ENCODE peak calls at places on chromosome 7, in four cellular contexts. B is prostate gland, L is right lobe of liver, V is Peyer's patch. Y is an unnamed sample.

GRCh38 chr7:4247106-4247876 is 434.8 kb upstream of the FOXK1 start:
- DNase-seq in B (no peak), L (no peak), V (no peak), Y (no peak)

GRCh38 chr7:86089455-86089854 is 554.3 kb upstream of the GRM3 start:
- DNase-seq in B (no peak), L (no peak), V (no peak), Y (no peak)

GRCh38 chr7:157089100-157089510 is 49.6 kb upstream of the UBE3C start:
- DNase-seq in B (no peak), L (no peak), V (no peak), Y (no peak)

GRCh38 chr7:5755704-5756131 is 25.7 kb downstream of the RNF216 start:
- DNase-seq in B (no peak), L (no peak), V (no peak), Y (no peak)

GRCh38 chr7:72265071-72265470 is 147.1 kb downstream of the CALN1 start:
- DNase-seq in B (no peak), L (no peak), V (no peak), Y (no peak)

GRCh38 chr7:5636914-5637313 is 144.5 kb downstream of the RNF216 start:
- DNase-seq in B (no peak), L (no peak), V (no peak), Y (no peak)

GRCh38 chr7:114085592-114086490 is 167.0 kb upstream of the PPP1R3A start:
- DNase-seq in B (peak; percentile 79), L (peak; percentile 87), V (peak; percentile 91), Y (peak; percentile 63)

GRCh38 chr7:13880789-13881188 is 108.7 kb downstream of the ETV1 start:
- DNase-seq in B (no peak), L (no peak), V (no peak), Y (no peak)

GRCh38 chr7:75772081-75773077 is at the start of gene CCL26:
- DNase-seq in B (no peak), L (no peak), V (no peak), Y (peak; percentile 52)

GRCh38 chr7:55026867-55027490 is 8.2 kb downstream of the EGFR start:
- DNase-seq in B (no peak), L (no peak), V (no peak), Y (no peak)

GRCh38 chr7:30445770-30446169 is 32.8 kb downstream of the NOD1 start:
- DNase-seq in B (peak; percentile 39), L (peak; percentile 80), V (peak; percentile 68), Y (no peak)

GRCh38 chr7:29449569-29450260 is 113.9 kb upstream of the PRR15 start:
- DNase-seq in B (peak; percentile 8), L (no peak), V (no peak), Y (no peak)

GRCh38 chr7:124489925-124490324 is 275.7 kb downstream of the GPR37 start:
- DNase-seq in B (no peak), L (no peak), V (no peak), Y (no peak)

GRCh38 chr7:428896-429827 is 90.5 kb downstream of the PDGFA start:
- DNase-seq in B (no peak), L (no peak), V (no peak), Y (no peak)

GRCh38 chr7:111324228-111324627 is 233.3 kb downstream of the LRRN3 start:
- DNase-seq in B (no peak), L (no peak), V (no peak), Y (no peak)

GRCh38 chr7:156781972-156782371 is 111.0 kb downstream of the LMBR1 start:
- DNase-seq in B (no peak), L (no peak), V (no peak), Y (no peak)

GRCh38 chr7:158257001-158257400 is 330.6 kb downstream of the PTPRN2 start:
- DNase-seq in B (no peak), L (no peak), V (peak; percentile 10), Y (no peak)

GRCh38 chr7:157426463-157427301 is 89.9 kb downstream of the DNAJB6 start:
- DNase-seq in B (no peak), L (peak; percentile 7), V (no peak), Y (no peak)

GRCh38 chr7:114924066-114924712 is 2.3 kb downstream of the MDFIC start:
- DNase-seq in B (no peak), L (no peak), V (no peak), Y (no peak)

GRCh38 chr7:139108256-139109187 is 998 bp downstream of the ZC3HAV1 start:
- DNase-seq in B (peak; percentile 26), L (peak; percentile 67), V (peak; percentile 63), Y (no peak)

GRCh38 chr7:135160858-135161653 is 9.5 kb downstream of the CYREN start:
- DNase-seq in B (no peak), L (no peak), V (no peak), Y (no peak)

GRCh38 chr7:132546366-132547145 is 29.7 kb downstream of the PLXNA4 start:
- DNase-seq in B (no peak), L (no peak), V (no peak), Y (no peak)

GRCh38 chr7:143909863-143910262 is 7.9 kb upstream of the TCAF1 start:
- DNase-seq in B (no peak), L (no peak), V (no peak), Y (no peak)

GRCh38 chr7:130397056-130397455 is 16.8 kb downstream of the CPA1 start:
- DNase-seq in B (no peak), L (no peak), V (no peak), Y (no peak)

GRCh38 chr7:117069379-117069778 is 116.1 kb downstream of the ST7 start:
- DNase-seq in B (no peak), L (no peak), V (no peak), Y (no peak)

GRCh38 chr7:43650457-43651052 is 67.6 kb downstream of the STK17A start:
- DNase-seq in B (no peak), L (no peak), V (no peak), Y (no peak)

GRCh38 chr7:79823246-79823951 is 311.2 kb upstream of the GNAI1 start:
- DNase-seq in B (no peak), L (no peak), V (no peak), Y (no peak)

GRCh38 chr7:90251304-90251635 is 6.3 kb downstream of the CFAP69 start:
- DNase-seq in B (no peak), L (no peak), V (no peak), Y (no peak)

GRCh38 chr7:76393116-76394031 is 16.1 kb downstream of the SSC4D start:
- DNase-seq in B (peak; percentile 86), L (peak; percentile 95), V (peak; percentile 96), Y (peak; percentile 82)

GRCh38 chr7:113652501-113652900 is 266.3 kb downstream of the PPP1R3A start:
- DNase-seq in B (no peak), L (no peak), V (no peak), Y (no peak)

GRCh38 chr7:3922175-3922635 is 621.2 kb downstream of the SDK1 start:
- DNase-seq in B (peak; percentile 13), L (no peak), V (no peak), Y (no peak)

GRCh38 chr7:157634401-157635147 is 297.8 kb downstream of the DNAJB6 start:
- DNase-seq in B (no peak), L (no peak), V (no peak), Y (no peak)

GRCh38 chr7:73799282-73800141 is 29.4 kb upstream of the CLDN3 start:
- DNase-seq in B (no peak), L (no peak), V (peak; percentile 19), Y (no peak)

GRCh38 chr7:51062222-51062987 is 254.2 kb downstream of the COBL start:
- DNase-seq in B (no peak), L (no peak), V (no peak), Y (no peak)

GRCh38 chr7:51066405-51066882 is 250.2 kb downstream of the COBL start:
- DNase-seq in B (no peak), L (no peak), V (no peak), Y (no peak)

GRCh38 chr7:51067757-51068156 is 248.9 kb downstream of the COBL start:
- DNase-seq in B (peak; percentile 53), L (peak; percentile 40), V (no peak), Y (peak; percentile 56)

GRCh38 chr7:51065766-51066165 is 250.8 kb downstream of the COBL start:
- DNase-seq in B (no peak), L (no peak), V (no peak), Y (no peak)

DNA sequence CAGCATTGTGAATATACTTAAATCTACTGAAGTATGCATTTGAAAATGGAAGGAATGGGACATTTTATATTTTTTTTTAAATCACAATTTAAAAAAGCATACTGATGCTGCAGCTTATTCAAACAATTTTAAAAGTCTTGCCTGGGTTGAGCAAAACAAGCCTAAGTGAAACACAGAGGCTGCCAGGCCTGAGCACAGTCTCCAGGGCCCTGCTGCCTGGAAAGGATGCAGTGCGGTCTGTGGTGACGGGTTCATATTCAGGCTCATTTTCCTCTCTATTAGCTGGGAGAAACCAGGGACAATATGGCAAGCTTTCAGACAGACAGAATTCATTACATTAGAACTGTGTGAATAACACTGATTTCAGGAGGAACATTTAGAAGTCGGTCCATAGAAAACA is 251.9 kb downstream of the COBL start:
- DNase-seq in B (no peak), L (no peak), V (no peak), Y (no peak)
- H3K4me3 ChIP-seq in B (no peak overlapping the region), L (no peak overlapping the region), V (no peak overlapping the region), Y (no peak overlapping the region)

GRCh38 chr7:141872931-141873330 is 31.6 kb upstream of the PRSS37 start:
- DNase-seq in B (no peak), L (no peak), V (no peak), Y (no peak)

GRCh38 chr7:141877365-141877764 is 36.1 kb upstream of the PRSS37 start:
- DNase-seq in B (no peak), L (no peak), V (no peak), Y (no peak)

GRCh38 chr7:141875453-141875852 is 34.2 kb upstream of the PRSS37 start:
- DNase-seq in B (no peak), L (no peak), V (no peak), Y (no peak)

GRCh38 chr7:141876371-141876770 is 35.1 kb upstream of the PRSS37 start:
- DNase-seq in B (no peak), L (no peak), V (no peak), Y (no peak)

GRCh38 chr7:141874787-141875186 is 33.5 kb upstream of the PRSS37 start:
- DNase-seq in B (no peak), L (no peak), V (no peak), Y (no peak)
- TF ChIP-seq POLR2A in B (no peak), L (no peak), V (no peak), Y (no peak)

GRCh38 chr7:47537716-47538640 is 43.9 kb downstream of the TNS3 start:
- DNase-seq in B (no peak), L (no peak), V (peak; percentile 54), Y (no peak)
- H3K4me3 ChIP-seq in B (peak overlapping the region; percentile 37), L (peak overlapping the region; percentile 43), V (peak overlapping the region; percentile 61), Y (peak overlapping the region; percentile 45)

DNA sequence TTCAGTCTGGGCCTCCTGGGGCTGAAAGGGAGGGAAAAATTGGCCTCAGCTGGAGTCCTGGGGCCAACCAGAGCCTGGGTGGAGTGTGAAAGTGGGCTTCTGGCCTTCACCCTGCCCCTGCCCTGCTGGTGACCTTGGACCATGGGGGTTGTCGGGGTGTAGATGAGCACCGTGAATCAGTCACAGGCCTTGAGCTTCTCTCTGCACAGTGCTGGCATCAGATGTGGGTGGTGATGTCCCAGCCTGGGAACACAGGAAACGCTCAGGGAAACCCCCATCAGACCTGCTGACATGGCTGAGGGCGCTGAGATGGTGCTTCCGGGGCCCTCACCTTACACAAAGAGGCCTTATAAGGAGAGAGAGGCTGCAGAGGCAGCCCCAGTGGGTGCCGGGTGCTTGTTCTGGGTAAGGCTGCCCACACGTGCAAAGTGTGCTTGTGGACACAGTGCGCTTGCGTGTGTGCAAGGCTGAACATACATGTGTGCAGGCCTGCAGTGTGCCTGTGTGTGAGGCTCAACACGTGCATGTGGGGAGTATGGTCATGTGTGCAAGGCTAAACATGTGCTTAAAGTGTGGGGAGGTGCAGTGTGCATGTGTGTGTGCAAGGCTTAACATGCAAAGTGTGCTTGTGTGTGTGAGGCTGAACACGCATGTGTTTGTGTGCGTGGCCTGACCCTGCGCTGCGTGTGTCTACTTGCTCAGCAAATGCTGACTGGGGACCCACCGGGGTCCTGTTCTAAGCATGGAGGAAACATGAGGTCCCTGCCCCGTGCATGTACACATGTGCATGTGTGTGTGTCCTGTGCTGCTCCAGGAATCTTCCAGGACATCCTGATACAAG is 6.5 kb downstream of the ARPC1B start:
- DNase-seq in B (no peak), L (peak; percentile 54), V (no peak), Y (no peak)
- TF ChIP-seq POLR2A in B (no peak), L (no peak), V (no peak), Y (no peak)